ENCODE peak calls at places on chromosomes 16 and 17, in four cellular contexts. One of them, this sample, is unnamed.

GRCh38 chr17:15409721-15410247 is 57.6 kb downstream of the CDRT4 start:
- DNase-seq in HEK293T: no peak
- DNase-seq in small intestine: no peak
- DNase-seq in T-helper 2 cell treated with Interferon-gamma antibody and Interleukin-4, amounts not matched to agents 5 μg/mL and 100 μg/mL, for 36 hours: no peak
- DNase-seq in this sample: no peak

GRCh38 chr17:70169707-70170597 is 620 bp downstream of the KCNJ2 start:
- DNase-seq in HEK293T: no peak
- DNase-seq in small intestine: no peak
- DNase-seq in T-helper 2 cell treated with Interferon-gamma antibody and Interleukin-4, amounts not matched to agents 5 μg/mL and 100 μg/mL, for 36 hours: no peak
- DNase-seq in this sample: no peak

GRCh38 chr17:20919990-20920812 is 122.6 kb downstream of the USP22 start:
- DNase-seq in HEK293T: no peak
- DNase-seq in small intestine: no peak
- DNase-seq in T-helper 2 cell treated with Interferon-gamma antibody and Interleukin-4, amounts not matched to agents 5 μg/mL and 100 μg/mL, for 36 hours: no peak
- DNase-seq in this sample: no peak

GRCh38 chr17:60371818-60372510 is 20.0 kb downstream of the USP32 start:
- DNase-seq in HEK293T: no peak
- DNase-seq in small intestine: no peak
- DNase-seq in T-helper 2 cell treated with Interferon-gamma antibody and Interleukin-4, amounts not matched to agents 5 μg/mL and 100 μg/mL, for 36 hours: no peak
- DNase-seq in this sample: no peak

GRCh38 chr16:69150146-69150865 is 17.9 kb downstream of the UTP4 start:
- DNase-seq in HEK293T: peak; percentile 71
- DNase-seq in small intestine: peak; percentile 78
- DNase-seq in T-helper 2 cell treated with Interferon-gamma antibody and Interleukin-4, amounts not matched to agents 5 μg/mL and 100 μg/mL, for 36 hours: peak; percentile 38
- DNase-seq in this sample: peak; percentile 45

GRCh38 chr16:89579351-89579750 is 3.8 kb downstream of the CPNE7 start:
- DNase-seq in HEK293T: no peak
- DNase-seq in small intestine: no peak
- DNase-seq in T-helper 2 cell treated with Interferon-gamma antibody and Interleukin-4, amounts not matched to agents 5 μg/mL and 100 μg/mL, for 36 hours: no peak
- DNase-seq in this sample: no peak

GRCh38 chr17:56359518-56359917 is 206.2 kb downstream of the ANKFN1 start:
- DNase-seq in HEK293T: no peak
- DNase-seq in small intestine: no peak
- DNase-seq in T-helper 2 cell treated with Interferon-gamma antibody and Interleukin-4, amounts not matched to agents 5 μg/mL and 100 μg/mL, for 36 hours: no peak
- DNase-seq in this sample: no peak

GRCh38 chr17:29412780-29413565 is 22.8 kb downstream of the TAOK1 start:
- DNase-seq in HEK293T: no peak
- DNase-seq in small intestine: no peak
- DNase-seq in T-helper 2 cell treated with Interferon-gamma antibody and Interleukin-4, amounts not matched to agents 5 μg/mL and 100 μg/mL, for 36 hours: no peak
- DNase-seq in this sample: no peak

GRCh38 chr16:10558746-10559641 is 21.4 kb downstream of the EMP2 start:
- DNase-seq in HEK293T: no peak
- DNase-seq in small intestine: no peak
- DNase-seq in T-helper 2 cell treated with Interferon-gamma antibody and Interleukin-4, amounts not matched to agents 5 μg/mL and 100 μg/mL, for 36 hours: no peak
- DNase-seq in this sample: no peak

GRCh38 chr17:66604381-66604780 is 230.5 kb upstream of the CACNG5 start:
- DNase-seq in HEK293T: no peak
- DNase-seq in small intestine: no peak
- DNase-seq in T-helper 2 cell treated with Interferon-gamma antibody and Interleukin-4, amounts not matched to agents 5 μg/mL and 100 μg/mL, for 36 hours: no peak
- DNase-seq in this sample: no peak

GRCh38 chr16:11715246-11715947 is 27.3 kb downstream of the TXNDC11 start:
- DNase-seq in HEK293T: no peak
- DNase-seq in small intestine: peak; percentile 18
- DNase-seq in T-helper 2 cell treated with Interferon-gamma antibody and Interleukin-4, amounts not matched to agents 5 μg/mL and 100 μg/mL, for 36 hours: no peak
- DNase-seq in this sample: no peak

GRCh38 chr16:81266680-81267095 is 28.2 kb downstream of the BCO1 start:
- DNase-seq in HEK293T: no peak
- DNase-seq in small intestine: peak; percentile 90
- DNase-seq in T-helper 2 cell treated with Interferon-gamma antibody and Interleukin-4, amounts not matched to agents 5 μg/mL and 100 μg/mL, for 36 hours: peak; percentile 48
- DNase-seq in this sample: no peak

GRCh38 chr17:1150863-1151685 is 28.7 kb downstream of the ABR start:
- DNase-seq in HEK293T: no peak
- DNase-seq in small intestine: no peak
- DNase-seq in T-helper 2 cell treated with Interferon-gamma antibody and Interleukin-4, amounts not matched to agents 5 μg/mL and 100 μg/mL, for 36 hours: no peak
- DNase-seq in this sample: no peak

GRCh38 chr16:67173808-67174705 is 3.7 kb downstream of the NOL3 start:
- DNase-seq in HEK293T: no peak
- DNase-seq in small intestine: peak; percentile 95
- DNase-seq in T-helper 2 cell treated with Interferon-gamma antibody and Interleukin-4, amounts not matched to agents 5 μg/mL and 100 μg/mL, for 36 hours: peak; percentile 75
- DNase-seq in this sample: peak; percentile 61

GRCh38 chr17:81980752-81981239 is 3.4 kb downstream of the ASPSCR1 start:
- DNase-seq in HEK293T: no peak
- DNase-seq in small intestine: no peak
- DNase-seq in T-helper 2 cell treated with Interferon-gamma antibody and Interleukin-4, amounts not matched to agents 5 μg/mL and 100 μg/mL, for 36 hours: no peak
- DNase-seq in this sample: no peak

GRCh38 chr16:53055603-53056527 is 1.1 kb downstream of the CHD9 start:
- DNase-seq in HEK293T: no peak
- DNase-seq in small intestine: peak; percentile 81
- DNase-seq in T-helper 2 cell treated with Interferon-gamma antibody and Interleukin-4, amounts not matched to agents 5 μg/mL and 100 μg/mL, for 36 hours: no peak
- DNase-seq in this sample: no peak

GRCh38 chr16:84919751-84920150 is 91.6 kb downstream of the ZDHHC7 start:
- DNase-seq in HEK293T: no peak
- DNase-seq in small intestine: no peak
- DNase-seq in T-helper 2 cell treated with Interferon-gamma antibody and Interleukin-4, amounts not matched to agents 5 μg/mL and 100 μg/mL, for 36 hours: no peak
- DNase-seq in this sample: no peak

GRCh38 chr17:29589524-29590260 is at the start of gene GIT1:
- DNase-seq in HEK293T: peak; percentile 80
- DNase-seq in small intestine: peak; percentile 87
- DNase-seq in T-helper 2 cell treated with Interferon-gamma antibody and Interleukin-4, amounts not matched to agents 5 μg/mL and 100 μg/mL, for 36 hours: peak; percentile 86
- DNase-seq in this sample: peak; percentile 77

GRCh38 chr16:84086996-84087395 is 29.7 kb downstream of the MBTPS1 start:
- DNase-seq in HEK293T: no peak
- DNase-seq in small intestine: no peak
- DNase-seq in T-helper 2 cell treated with Interferon-gamma antibody and Interleukin-4, amounts not matched to agents 5 μg/mL and 100 μg/mL, for 36 hours: no peak
- DNase-seq in this sample: no peak

GRCh38 chr17:47844814-47845453 is 3.9 kb upstream of the SCRN2 start:
- DNase-seq in HEK293T: no peak
- DNase-seq in small intestine: no peak
- DNase-seq in T-helper 2 cell treated with Interferon-gamma antibody and Interleukin-4, amounts not matched to agents 5 μg/mL and 100 μg/mL, for 36 hours: no peak
- DNase-seq in this sample: no peak

GRCh38 chr16:87806246-87806607 is 40.4 kb upstream of the KLHDC4 start:
- DNase-seq in HEK293T: no peak
- DNase-seq in small intestine: peak; percentile 29
- DNase-seq in T-helper 2 cell treated with Interferon-gamma antibody and Interleukin-4, amounts not matched to agents 5 μg/mL and 100 μg/mL, for 36 hours: peak; percentile 37
- DNase-seq in this sample: no peak

GRCh38 chr17:4476512-4477070 is 22.1 kb upstream of the SPNS2 start:
- DNase-seq in HEK293T: no peak
- DNase-seq in small intestine: peak; percentile 78
- DNase-seq in T-helper 2 cell treated with Interferon-gamma antibody and Interleukin-4, amounts not matched to agents 5 μg/mL and 100 μg/mL, for 36 hours: no peak
- DNase-seq in this sample: no peak

GRCh38 chr16:2428051-2428786 is 1.0 kb upstream of the CCNF start:
- DNase-seq in HEK293T: peak; percentile 22
- DNase-seq in small intestine: peak; percentile 27
- DNase-seq in T-helper 2 cell treated with Interferon-gamma antibody and Interleukin-4, amounts not matched to agents 5 μg/mL and 100 μg/mL, for 36 hours: no peak
- DNase-seq in this sample: no peak

GRCh38 chr17:80296221-80296620 is 35.6 kb downstream of the RNF213 start:
- DNase-seq in HEK293T: no peak
- DNase-seq in small intestine: no peak
- DNase-seq in T-helper 2 cell treated with Interferon-gamma antibody and Interleukin-4, amounts not matched to agents 5 μg/mL and 100 μg/mL, for 36 hours: no peak
- DNase-seq in this sample: no peak

GRCh38 chr16:87790278-87791023 is 24.7 kb upstream of the KLHDC4 start:
- DNase-seq in HEK293T: no peak
- DNase-seq in small intestine: peak; percentile 43
- DNase-seq in T-helper 2 cell treated with Interferon-gamma antibody and Interleukin-4, amounts not matched to agents 5 μg/mL and 100 μg/mL, for 36 hours: no peak
- DNase-seq in this sample: no peak

GRCh38 chr17:7843536-7844291 is 9.7 kb downstream of the KDM6B start:
- DNase-seq in HEK293T: peak; percentile 66
- DNase-seq in small intestine: peak; percentile 93
- DNase-seq in T-helper 2 cell treated with Interferon-gamma antibody and Interleukin-4, amounts not matched to agents 5 μg/mL and 100 μg/mL, for 36 hours: peak; percentile 85
- DNase-seq in this sample: peak; percentile 93

GRCh38 chr17:68512967-68513474 is 791 bp downstream of the PRKAR1A start:
- DNase-seq in HEK293T: peak; percentile 28
- DNase-seq in small intestine: peak; percentile 41
- DNase-seq in T-helper 2 cell treated with Interferon-gamma antibody and Interleukin-4, amounts not matched to agents 5 μg/mL and 100 μg/mL, for 36 hours: no peak
- DNase-seq in this sample: no peak

GRCh38 chr16:71423016-71423415 is 18.8 kb downstream of the TLE7 start:
- DNase-seq in HEK293T: no peak
- DNase-seq in small intestine: no peak
- DNase-seq in T-helper 2 cell treated with Interferon-gamma antibody and Interleukin-4, amounts not matched to agents 5 μg/mL and 100 μg/mL, for 36 hours: no peak
- DNase-seq in this sample: no peak

GRCh38 chr17:31052187-31052889 is 42.4 kb upstream of the NF1 start:
- DNase-seq in HEK293T: no peak
- DNase-seq in small intestine: no peak
- DNase-seq in T-helper 2 cell treated with Interferon-gamma antibody and Interleukin-4, amounts not matched to agents 5 μg/mL and 100 μg/mL, for 36 hours: peak; percentile 10
- DNase-seq in this sample: no peak

This sample was measured in effector CD4-positive, alpha-beta T cell.